ENCODE peak calls at places on chromosome 18, in nine cellular contexts. One of them, this sample, is unnamed.

GRCh38 chr18:7871560-7872456 is 304.7 kb downstream of the PTPRM start:
- DNase-seq in KG1: no peak
- DNase-seq in caudate nucleus: no peak
- DNase-seq in HTR-8/SVneo: no peak
- DNase-seq in CD4-positive, CD25-positive, alpha-beta regulatory T cell: no peak
- DNase-seq in aorta: no peak
- DNase-seq in NCI-H1092: no peak
- DNase-seq in activated CD4-positive, alpha-beta T cell treated with anti-CD3 and anti-CD28 coated beads, Interleukin-2, amount 10 ng/mL, durations not matched to agents 7 days and 5 days: no peak
- DNase-seq in small intestine: peak
- DNase-seq in this sample: peak

GRCh38 chr18:75783816-75784215 is 356.3 kb upstream of the SMIM21 start:
- DNase-seq in KG1: no peak
- DNase-seq in caudate nucleus: no peak
- DNase-seq in HTR-8/SVneo: no peak
- DNase-seq in CD4-positive, CD25-positive, alpha-beta regulatory T cell: no peak
- DNase-seq in aorta: no peak
- DNase-seq in NCI-H1092: peak
- DNase-seq in activated CD4-positive, alpha-beta T cell treated with anti-CD3 and anti-CD28 coated beads, Interleukin-2, amount 10 ng/mL, durations not matched to agents 7 days and 5 days: no peak
- DNase-seq in small intestine: no peak
- DNase-seq in this sample: no peak

GRCh38 chr18:47448956-47449355 is 197.5 kb upstream of the SKOR2 start:
- DNase-seq in KG1: no peak
- DNase-seq in caudate nucleus: no peak
- DNase-seq in HTR-8/SVneo: no peak
- DNase-seq in CD4-positive, CD25-positive, alpha-beta regulatory T cell: no peak
- DNase-seq in aorta: no peak
- DNase-seq in NCI-H1092: no peak
- DNase-seq in activated CD4-positive, alpha-beta T cell treated with anti-CD3 and anti-CD28 coated beads, Interleukin-2, amount 10 ng/mL, durations not matched to agents 7 days and 5 days: no peak
- DNase-seq in small intestine: no peak
- DNase-seq in this sample: no peak

GRCh38 chr18:49321271-49321670 is 139.2 kb downstream of the DYM start:
- DNase-seq in KG1: no peak
- DNase-seq in caudate nucleus: no peak
- DNase-seq in HTR-8/SVneo: no peak
- DNase-seq in CD4-positive, CD25-positive, alpha-beta regulatory T cell: no peak
- DNase-seq in aorta: no peak
- DNase-seq in NCI-H1092: no peak
- DNase-seq in activated CD4-positive, alpha-beta T cell treated with anti-CD3 and anti-CD28 coated beads, Interleukin-2, amount 10 ng/mL, durations not matched to agents 7 days and 5 days: no peak
- DNase-seq in small intestine: no peak
- DNase-seq in this sample: no peak

GRCh38 chr18:62585274-62586147 is 62.7 kb downstream of the ZCCHC2 start:
- DNase-seq in KG1: no peak
- DNase-seq in caudate nucleus: no peak
- DNase-seq in HTR-8/SVneo: no peak
- DNase-seq in CD4-positive, CD25-positive, alpha-beta regulatory T cell: peak
- DNase-seq in aorta: no peak
- DNase-seq in NCI-H1092: no peak
- DNase-seq in activated CD4-positive, alpha-beta T cell treated with anti-CD3 and anti-CD28 coated beads, Interleukin-2, amount 10 ng/mL, durations not matched to agents 7 days and 5 days: peak
- DNase-seq in small intestine: no peak
- DNase-seq in this sample: no peak

GRCh38 chr18:13165636-13166423 is 52.7 kb upstream of the LDLRAD4 start:
- DNase-seq in KG1: no peak
- DNase-seq in caudate nucleus: no peak
- DNase-seq in HTR-8/SVneo: no peak
- DNase-seq in CD4-positive, CD25-positive, alpha-beta regulatory T cell: no peak
- DNase-seq in aorta: no peak
- DNase-seq in NCI-H1092: no peak
- DNase-seq in activated CD4-positive, alpha-beta T cell treated with anti-CD3 and anti-CD28 coated beads, Interleukin-2, amount 10 ng/mL, durations not matched to agents 7 days and 5 days: no peak
- DNase-seq in small intestine: peak
- DNase-seq in this sample: no peak

GRCh38 chr18:42030586-42031182 is 75.7 kb downstream of the PIK3C3 start:
- DNase-seq in KG1: no peak
- DNase-seq in caudate nucleus: no peak
- DNase-seq in HTR-8/SVneo: peak
- DNase-seq in CD4-positive, CD25-positive, alpha-beta regulatory T cell: no peak
- DNase-seq in aorta: no peak
- DNase-seq in NCI-H1092: no peak
- DNase-seq in activated CD4-positive, alpha-beta T cell treated with anti-CD3 and anti-CD28 coated beads, Interleukin-2, amount 10 ng/mL, durations not matched to agents 7 days and 5 days: no peak
- DNase-seq in small intestine: no peak
- DNase-seq in this sample: peak

GRCh38 chr18:63253428-63254372 is 65.9 kb downstream of the BCL2 start:
- DNase-seq in KG1: no peak
- DNase-seq in caudate nucleus: no peak
- DNase-seq in HTR-8/SVneo: no peak
- DNase-seq in CD4-positive, CD25-positive, alpha-beta regulatory T cell: peak
- DNase-seq in aorta: no peak
- DNase-seq in NCI-H1092: no peak
- DNase-seq in activated CD4-positive, alpha-beta T cell treated with anti-CD3 and anti-CD28 coated beads, Interleukin-2, amount 10 ng/mL, durations not matched to agents 7 days and 5 days: no peak
- DNase-seq in small intestine: no peak
- DNase-seq in this sample: no peak

GRCh38 chr18:51654441-51655326 is 457.2 kb upstream of the MEX3C start:
- DNase-seq in KG1: no peak
- DNase-seq in caudate nucleus: no peak
- DNase-seq in HTR-8/SVneo: no peak
- DNase-seq in CD4-positive, CD25-positive, alpha-beta regulatory T cell: no peak
- DNase-seq in aorta: no peak
- DNase-seq in NCI-H1092: peak
- DNase-seq in activated CD4-positive, alpha-beta T cell treated with anti-CD3 and anti-CD28 coated beads, Interleukin-2, amount 10 ng/mL, durations not matched to agents 7 days and 5 days: no peak
- DNase-seq in small intestine: no peak
- DNase-seq in this sample: no peak

GRCh38 chr18:56696966-56697365 is 45.8 kb downstream of the WDR7 start:
- DNase-seq in KG1: no peak
- DNase-seq in caudate nucleus: no peak
- DNase-seq in HTR-8/SVneo: no peak
- DNase-seq in CD4-positive, CD25-positive, alpha-beta regulatory T cell: no peak
- DNase-seq in aorta: no peak
- DNase-seq in NCI-H1092: no peak
- DNase-seq in activated CD4-positive, alpha-beta T cell treated with anti-CD3 and anti-CD28 coated beads, Interleukin-2, amount 10 ng/mL, durations not matched to agents 7 days and 5 days: no peak
- DNase-seq in small intestine: no peak
- DNase-seq in this sample: no peak

This sample was measured in RWPE1.